ENCODE peak calls at places on chromosomes 1 and 21, in four cellular contexts. S is ovary, I is fibroblast of lung, J is heart right ventricle. K is an unnamed sample.
A peak's percentile ranks its signal among the peaks of the same experiment; 100 is the strongest.

GRCh38 chr1:245704765-245705164 is 550.0 kb downstream of the KIF26B start:
- DNase-seq in S (no peak), I (peak; percentile 80), J (no peak), K (no peak)

GRCh38 chr1:9652379-9653194 is 1.1 kb downstream of the PIK3CD start:
- DNase-seq in S (no peak), I (no peak), J (peak; percentile 39), K (no peak)

GRCh38 chr1:236284291-236284711 is 2.5 kb upstream of the ERO1B start:
- DNase-seq in S (no peak), I (no peak), J (no peak), K (no peak)

GRCh38 chr1:204920967-204921366 is 50.3 kb downstream of the NFASC start:
- DNase-seq in S (no peak), I (no peak), J (no peak), K (no peak)

GRCh38 chr21:34344058-34344425 is 19.8 kb upstream of the KCNE2 start:
- DNase-seq in S (no peak), I (no peak), J (no peak), K (no peak)

GRCh38 chr1:209675567-209676154 is 449 bp downstream of the G0S2 start:
- DNase-seq in S (no peak), I (peak; percentile 41), J (peak; percentile 56), K (no peak)

GRCh38 chr1:115198938-115199337 is 109.6 kb upstream of the TSPAN2 start:
- DNase-seq in S (no peak), I (peak; percentile 47), J (no peak), K (no peak)

GRCh38 chr1:244603498-244603897 is 49.4 kb upstream of the DESI2 start:
- DNase-seq in S (no peak), I (peak; percentile 16), J (no peak), K (peak; percentile 7)

GRCh38 chr1:5513891-5514515 is 478.2 kb downstream of the NPHP4 start:
- DNase-seq in S (no peak), I (no peak), J (no peak), K (no peak)

GRCh38 chr1:203173566-203173965 is 2.1 kb downstream of the MYBPH start:
- DNase-seq in S (no peak), I (no peak), J (no peak), K (no peak)

GRCh38 chr1:182120411-182121258 is 59.1 kb upstream of the ZNF648 start:
- DNase-seq in S (peak; percentile 77), I (peak; percentile 80), J (peak; percentile 19), K (peak; percentile 91)

GRCh38 chr1:201553496-201554166 is 14.7 kb downstream of the NAV1 start:
- DNase-seq in S (no peak), I (peak; percentile 69), J (no peak), K (no peak)

GRCh38 chr1:204821476-204821875 is 49.2 kb upstream of the NFASC start:
- DNase-seq in S (no peak), I (peak; percentile 27), J (no peak), K (no peak)

GRCh38 chr1:25232866-25233784 is 823 bp upstream of the SYF2 start:
- DNase-seq in S (peak; percentile 64), I (peak; percentile 82), J (peak; percentile 55), K (peak; percentile 91)

GRCh38 chr1:54272134-54272533 is 72.2 kb downstream of the MRPL37 start:
- DNase-seq in S (no peak), I (peak; percentile 48), J (no peak), K (no peak)

GRCh38 chr1:176515310-176515709 is 52.3 kb downstream of the PAPPA2 start:
- DNase-seq in S (no peak), I (peak; percentile 81), J (no peak), K (peak; percentile 3)

GRCh38 chr1:206734499-206735142 is 36.0 kb upstream of the IL19 start:
- DNase-seq in S (peak; percentile 56), I (no peak), J (peak; percentile 37), K (no peak)

GRCh38 chr1:23916209-23917131 is 3.3 kb upstream of the CNR2 start:
- DNase-seq in S (peak; percentile 49), I (peak; percentile 60), J (peak; percentile 51), K (peak; percentile 60)

GRCh38 chr1:185401019-185401418 is 84.0 kb upstream of the IVNS1ABP start:
- DNase-seq in S (no peak), I (peak; percentile 83), J (no peak), K (no peak)

GRCh38 chr1:79161077-79161476 is 154.5 kb upstream of the ADGRL4 start:
- DNase-seq in S (no peak), I (peak; percentile 73), J (no peak), K (no peak)

GRCh38 chr21:38219049-38219628 is 37.7 kb upstream of the KCNJ15 start:
- DNase-seq in S (peak; percentile 49), I (peak; percentile 68), J (peak; percentile 20), K (peak; percentile 48)

GRCh38 chr1:66175581-66175980 is 358.4 kb upstream of the SGIP1 start:
- DNase-seq in S (no peak), I (no peak), J (no peak), K (no peak)

GRCh38 chr1:214957330-214958137 is 125.0 kb upstream of the KCNK2 start:
- DNase-seq in S (no peak), I (peak; percentile 100), J (no peak), K (no peak)

GRCh38 chr1:237562247-237562823 is 328.4 kb downstream of the ZP4 start:
- DNase-seq in S (no peak), I (peak; percentile 49), J (no peak), K (peak; percentile 61)

GRCh38 chr21:35048706-35049617 is at the start of gene RUNX1:
- DNase-seq in S (no peak), I (peak; percentile 96), J (no peak), K (no peak)

GRCh38 chr1:65694126-65694525 is 98.6 kb upstream of the PDE4B start:
- DNase-seq in S (no peak), I (no peak), J (no peak), K (no peak)

GRCh38 chr1:16956775-16957174 is 23.6 kb downstream of the MFAP2 start:
- DNase-seq in S (no peak), I (no peak), J (no peak), K (no peak)

GRCh38 chr1:208791458-208791857 is 547.3 kb upstream of the PLXNA2 start:
- DNase-seq in S (no peak), I (peak; percentile 51), J (no peak), K (no peak)

GRCh38 chr21:29238967-29239289 is 59.8 kb upstream of the BACH1 start:
- DNase-seq in S (no peak), I (peak; percentile 78), J (no peak), K (no peak)

GRCh38 chr1:9843576-9843945 is 19.8 kb upstream of the CLSTN1 start:
- DNase-seq in S (no peak), I (no peak), J (no peak), K (no peak)

GRCh38 chr1:65148548-65149390 is 766 bp downstream of the AK4 start:
- DNase-seq in S (peak; percentile 50), I (peak; percentile 23), J (peak; percentile 60), K (no peak)

GRCh38 chr1:1142844-1143243 is 27.0 kb upstream of the C1orf159 start:
- DNase-seq in S (no peak), I (no peak), J (no peak), K (no peak)

GRCh38 chr1:116168277-116169032 is 57.3 kb downstream of the MAB21L3 start:
- DNase-seq in S (peak; percentile 88), I (peak; percentile 36), J (peak; percentile 84), K (no peak)

GRCh38 chr1:205715628-205716027 is 34.4 kb downstream of the NUCKS1 start:
- DNase-seq in S (no peak), I (no peak), J (no peak), K (no peak)

DNA sequence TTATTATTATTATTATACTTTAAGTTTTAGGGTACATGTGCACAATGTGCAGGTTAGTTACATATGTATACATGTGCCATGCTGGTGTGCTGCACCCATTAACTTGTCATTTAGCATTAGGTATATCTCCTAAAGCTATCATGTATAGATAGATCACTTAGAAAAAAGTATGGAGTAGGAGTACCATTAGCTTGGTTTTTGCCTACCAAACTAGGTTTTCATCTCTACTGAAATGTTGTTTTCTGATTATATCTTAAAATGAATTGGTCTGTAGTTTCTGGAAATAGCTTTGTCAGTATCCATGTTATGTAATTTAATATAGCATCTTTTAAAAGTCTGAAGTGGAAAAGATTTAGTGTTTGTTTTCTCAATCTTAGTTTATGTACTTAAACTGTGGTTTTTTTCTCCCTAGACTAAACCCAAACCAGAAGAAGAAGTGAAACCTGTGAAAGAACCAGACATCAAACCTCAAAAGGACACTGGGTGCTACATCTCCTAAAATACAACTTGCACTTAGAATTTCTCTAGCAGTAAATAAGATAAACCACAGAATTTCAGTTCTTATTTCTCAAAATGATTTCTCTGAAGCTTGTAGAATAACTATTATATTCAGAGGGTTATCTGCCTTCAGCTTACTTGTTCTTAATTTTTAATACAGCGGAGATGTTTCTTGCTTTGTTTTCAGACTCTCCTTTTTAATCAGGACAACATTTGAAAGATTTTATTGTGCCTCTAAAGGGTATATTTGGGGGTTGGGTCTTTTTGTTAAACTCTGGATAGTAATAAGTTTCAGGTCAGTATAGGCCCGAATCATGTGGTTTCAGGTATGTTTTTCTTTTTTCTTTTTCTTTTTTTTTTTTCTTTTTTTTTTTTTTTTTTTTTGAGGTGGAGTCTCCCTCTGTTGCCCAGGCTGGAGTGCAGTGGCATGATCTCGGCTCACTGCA is 4.5 kb upstream of the FAM177B start:
- DNase-seq in S (no peak), I (no peak), J (no peak), K (no peak)
- H3K36me3 ChIP-seq in S (no peaks in the 10 kb centered on the region), I (peaks cover 1% of the 10 kb centered on the region), J (peaks cover 61% of the 10 kb centered on the region), K (peaks cover 5% of the 10 kb centered on the region)

DNA sequence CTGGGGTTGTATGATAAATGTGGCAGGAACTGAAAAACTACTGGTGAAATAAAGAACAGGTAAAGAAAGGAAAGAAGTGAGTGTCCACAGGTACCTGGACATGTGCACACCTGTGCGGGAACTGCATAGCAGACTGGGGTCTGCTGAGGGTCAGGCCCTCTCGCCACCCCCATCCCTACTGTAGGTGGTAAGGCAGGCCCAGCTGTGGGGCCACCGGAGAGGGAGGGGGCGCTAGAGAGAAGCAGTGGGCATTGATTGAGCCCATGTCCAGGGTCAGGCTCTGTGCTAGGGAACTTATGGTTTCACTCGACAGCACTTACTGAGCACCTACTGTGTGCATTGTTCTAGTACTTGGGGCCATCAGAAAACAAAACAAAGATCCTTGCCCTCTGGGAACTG is 400.5 kb downstream of the MATN1 start:
- DNase-seq in S (no peak), I (no peak), J (no peak), K (no peak)
- TF ChIP-seq CTCF in S (no peak), I (no peak), J (no peak), K (peak; percentile 30)

GRCh38 chr21:32750405-32750804 is 21.1 kb downstream of the PAXBP1 start:
- DNase-seq in S (no peak), I (no peak), J (no peak), K (no peak)

GRCh38 chr21:32753818-32754610 is 17.5 kb downstream of the PAXBP1 start:
- DNase-seq in S (no peak), I (no peak), J (no peak), K (no peak)

GRCh38 chr21:32748529-32748928 is 20.7 kb upstream of the SYNJ1 start:
- DNase-seq in S (no peak), I (no peak), J (no peak), K (peak; percentile 18)

GRCh38 chr21:32747396-32747795 is 19.6 kb upstream of the SYNJ1 start:
- DNase-seq in S (no peak), I (no peak), J (no peak), K (no peak)

GRCh38 chr21:32749662-32750061 is 21.8 kb upstream of the SYNJ1 start:
- DNase-seq in S (no peak), I (no peak), J (no peak), K (no peak)
- H3K36me3 ChIP-seq in S (no peaks in the 10 kb centered on the region), I (peaks cover 4% of the 10 kb centered on the region), J (peaks cover 69% of the 10 kb centered on the region), K (peaks cover 66% of the 10 kb centered on the region)

DNA sequence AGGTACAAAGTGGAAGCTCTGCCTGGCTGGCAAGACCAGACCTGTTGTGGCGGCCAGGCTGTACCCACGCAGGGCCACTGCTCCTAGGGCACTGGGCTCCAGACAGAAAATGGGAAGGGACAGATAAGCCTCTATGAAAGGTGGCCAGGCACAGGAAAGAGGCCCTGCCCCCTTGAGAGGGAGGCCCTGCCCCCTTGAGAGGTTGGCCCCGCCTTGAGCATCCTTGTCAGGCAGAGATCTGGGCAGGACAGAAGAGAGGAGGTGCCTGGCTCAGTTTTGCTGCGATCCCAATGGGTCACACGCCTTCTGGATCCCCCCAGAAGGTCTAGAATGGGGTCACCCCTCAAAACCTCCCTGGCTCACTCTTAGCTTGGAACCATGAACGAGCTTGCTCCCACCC is 17.4 kb upstream of the ECE1 start:
- DNase-seq in S (no peak), I (no peak), J (no peak), K (no peak)
- TF ChIP-seq CTCF in S (no peak), I (no peak), J (no peak), K (no peak)